ENCODE peak calls at places on chromosomes 1 and 21, in nine cellular contexts. P is fibroblast of lung, R is astrocyte, W is OCI-LY7, K is GM23338, N is IMR-90, G is HepG2, Z is PC-3, U is HCT116. H is an unnamed sample.

GRCh38 chr1:170556910-170557309 is 24.9 kb downstream of the GORAB start:
- DNase-seq in G (no peak), W (no peak), P (no peak), R (no peak), K (no peak), Z (no peak), U (no peak), N (peak), H (no peak)

GRCh38 chr1:19032701-19033515 is 76.4 kb upstream of the IFFO2 start:
- DNase-seq in U (no peak), K (no peak), W (no peak), Z (no peak), G (no peak), P (no peak), R (no peak), N (no peak), H (no peak)

GRCh38 chr1:209661081-209661480 is 8.9 kb upstream of the LAMB3 start:
- DNase-seq in G (no peak), Z (no peak), P (no peak), W (no peak), N (no peak), R (no peak), K (no peak), U (no peak), H (no peak)

GRCh38 chr1:108610073-108610472 is 50.2 kb downstream of the EEIG2 start:
- DNase-seq in Z (no peak), G (no peak), P (peak), R (peak), K (no peak), W (no peak), U (no peak), N (no peak), H (no peak)

GRCh38 chr21:33388188-33388587 is 15.0 kb upstream of the IFNGR2 start:
- DNase-seq in U (no peak), K (no peak), P (no peak), G (no peak), R (no peak), Z (no peak), W (no peak), N (no peak), H (no peak)

GRCh38 chr1:85297855-85298629 is 21.6 kb upstream of the BCL10 start:
- DNase-seq in W (no peak), P (peak), N (peak), G (peak), K (no peak), Z (peak), U (peak), R (peak), H (no peak)

GRCh38 chr1:18874600-18874999 is 15.1 kb upstream of the TAS1R2 start:
- DNase-seq in U (no peak), N (no peak), K (no peak), R (no peak), W (no peak), G (no peak), P (no peak), Z (no peak), H (no peak)

GRCh38 chr1:182622795-182623528 is 18.8 kb upstream of the RGS16 start:
- DNase-seq in R (no peak), P (no peak), W (peak), Z (no peak), K (no peak), N (no peak), G (no peak), U (no peak), H (no peak)

GRCh38 chr1:100145116-100145515 is 12.2 kb downstream of the TRMT13 start:
- DNase-seq in Z (no peak), G (no peak), R (no peak), K (no peak), N (peak), W (no peak), U (no peak), P (no peak), H (no peak)

GRCh38 chr21:23986214-23986613 is 1621.1 kb downstream of the MRPL39 start:
- DNase-seq in R (no peak), Z (no peak), K (no peak), N (no peak), U (no peak), W (no peak), P (no peak), G (no peak), H (no peak)

GRCh38 chr1:200081151-200081981 is 53.9 kb downstream of the NR5A2 start:
- DNase-seq in N (no peak), G (no peak), P (peak), Z (no peak), K (peak), R (peak), U (no peak), W (no peak), H (peak)

GRCh38 chr1:201042663-201043461 is 19.3 kb upstream of the KIF21B start:
- DNase-seq in N (peak), P (peak), R (peak), Z (peak), K (peak), G (peak), U (peak), W (peak), H (peak)

GRCh38 chr1:93673159-93673657 is 8.4 kb downstream of the BCAR3 start:
- DNase-seq in G (no peak), U (no peak), K (no peak), N (peak), R (no peak), W (no peak), P (no peak), Z (peak), H (no peak)

GRCh38 chr1:242738702-242739225 is 214.3 kb upstream of the PLD5 start:
- DNase-seq in R (no peak), W (no peak), N (no peak), U (no peak), K (no peak), G (no peak), P (no peak), Z (no peak), H (no peak)

GRCh38 chr1:101240041-101240430 is 3.2 kb downstream of the S1PR1 start:
- DNase-seq in N (no peak), U (no peak), P (no peak), R (no peak), K (no peak), G (no peak), W (no peak), Z (no peak), H (no peak)

GRCh38 chr1:108646661-108647269 is 14.1 kb downstream of the HENMT1 start:
- DNase-seq in R (peak), W (peak), P (peak), Z (peak), K (no peak), N (peak), G (peak), U (no peak), H (no peak)

GRCh38 chr1:79235221-79236002 is 228.9 kb upstream of the ADGRL4 start:
- DNase-seq in P (peak), K (peak), W (no peak), Z (peak), N (no peak), G (no peak), R (peak), U (no peak), H (peak)

GRCh38 chr1:167344112-167344511 is 123.4 kb downstream of the POU2F1 start:
- DNase-seq in Z (no peak), W (no peak), K (no peak), U (no peak), P (peak), G (no peak), R (peak), N (peak), H (no peak)

GRCh38 chr1:203173566-203173965 is 2.1 kb downstream of the MYBPH start:
- DNase-seq in P (no peak), W (peak), N (no peak), U (no peak), K (no peak), Z (no peak), R (no peak), G (no peak), H (no peak)

GRCh38 chr1:153122831-153123421 is 9.6 kb upstream of the SPRR2F start:
- DNase-seq in W (no peak), P (no peak), K (peak), N (no peak), G (no peak), Z (peak), U (peak), R (no peak), H (peak)

DNA sequence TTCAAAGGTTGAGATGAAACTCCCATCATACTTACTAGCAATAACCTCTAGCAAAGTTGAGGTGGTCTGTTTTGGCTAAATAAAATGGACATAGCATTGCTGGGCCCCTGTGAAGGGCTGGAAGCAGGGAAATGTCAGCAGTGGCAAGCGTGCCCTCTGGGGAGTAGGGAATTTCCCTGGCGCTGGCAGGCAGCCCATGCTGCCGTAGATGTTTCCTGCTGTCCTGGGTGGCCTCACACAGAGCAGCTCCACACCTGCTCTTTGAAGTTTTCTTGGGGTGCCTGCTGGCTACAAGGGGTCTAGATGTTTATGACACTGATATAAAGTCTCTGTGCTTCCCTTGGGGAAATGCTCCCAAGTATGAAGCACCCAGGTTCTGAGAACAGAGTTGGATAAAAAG is 30.2 kb downstream of the ADARB1 start:
- DNase-seq in N (no peak), W (no peak), Z (peak), G (no peak), P (no peak), K (no peak), R (no peak), U (no peak), H (no peak)
- H3K4me2 ChIP-seq in N (no peak), W (peak), Z (peak), G (no peak), P (no peak), K (no peak), R (no peak), U (peak), H (no peak)

GRCh38 chr21:14376854-14377253 is 6.1 kb downstream of the HSPA13 start:
- DNase-seq in K (peak), W (peak), G (no peak), N (no peak), R (no peak), U (no peak), Z (peak), P (no peak), H (no peak)
- TF ChIP-seq CTCF in K (peak), W (peak), G (no peak), N (no peak), R (no peak), U (no peak), Z (peak), P (no peak), H (peak)

GRCh38 chr1:43803105-43803504 is 95.8 kb downstream of the ST3GAL3 start:
- DNase-seq in K (no peak), G (no peak), N (no peak), R (no peak), U (no peak), P (no peak), W (no peak), Z (no peak), H (no peak)
- H3K4me2 ChIP-seq in K (no peak), G (no peak), N (no peak), R (no peak), U (no peak), P (no peak), W (no peak), Z (no peak), H (no peak)

GRCh38 chr1:27111771-27112573 is 43.0 kb downstream of the SLC9A1 start:
- DNase-seq in W (peak), G (peak), N (peak), R (peak), P (peak), Z (peak), U (peak), K (no peak), H (no peak)
- TF ChIP-seq CTCF in W (peak), G (peak), N (peak), R (peak), P (no peak), Z (peak), U (peak), K (peak), H (no peak)

GRCh38 chr1:159005676-159006075 is 4.0 kb upstream of the IFI16 start:
- DNase-seq in W (peak), G (no peak), U (no peak), R (peak), K (peak), Z (no peak), P (peak), N (no peak), H (peak)
- H3K4me2 ChIP-seq in W (peak), G (no peak), U (no peak), R (no peak), K (peak), Z (no peak), P (no peak), N (no peak), H (peak)

DNA sequence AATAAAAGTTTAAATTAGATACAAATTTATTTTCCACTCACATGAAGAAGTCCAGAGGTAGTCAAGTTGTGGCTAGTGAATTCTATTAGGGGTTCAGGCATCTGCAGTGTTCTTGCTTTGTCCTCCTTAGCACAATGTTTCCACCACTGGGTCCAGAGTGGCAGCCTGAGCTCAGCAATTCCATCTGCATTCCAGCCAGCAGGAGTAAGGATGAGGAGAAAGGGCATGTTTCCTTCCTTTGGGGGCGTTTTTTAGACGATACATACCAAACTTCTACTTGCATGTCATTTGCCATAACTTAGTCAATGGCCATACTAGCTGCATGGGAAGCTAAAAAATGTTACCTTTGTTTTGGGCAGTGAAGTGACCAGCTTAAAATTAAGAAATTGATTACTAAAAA is 98.5 kb upstream of the VANGL1 start:
- DNase-seq in U (no peak), K (peak), P (no peak), W (no peak), N (no peak), G (no peak), R (no peak), Z (no peak), H (no peak)
- TF ChIP-seq CTCF in U (no peak), K (no peak), P (no peak), W (no peak), N (no peak), G (no peak), R (no peak), Z (no peak), H (no peak)

DNA sequence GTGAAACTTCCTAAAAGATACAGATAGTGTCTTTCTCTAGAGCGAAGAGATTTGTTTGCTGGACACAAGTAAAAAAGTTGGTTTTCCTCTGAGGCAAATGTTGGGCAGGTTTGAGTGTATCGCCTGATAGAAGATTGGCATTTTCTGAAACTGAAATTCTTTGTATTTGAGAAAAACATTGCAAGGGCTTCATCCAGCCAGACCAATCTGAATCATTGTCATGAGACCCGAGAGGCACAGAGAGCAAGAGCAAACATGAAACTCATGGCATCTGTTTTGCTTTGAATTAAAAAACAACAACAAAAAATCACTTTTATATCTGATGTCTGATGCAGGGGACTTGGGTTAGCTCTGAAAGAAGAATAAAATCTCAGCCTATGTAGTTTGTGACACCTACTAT is 379.3 kb upstream of the NCAM2 start:
- DNase-seq in N (no peak), P (no peak), K (no peak), R (no peak), Z (no peak), U (no peak), G (no peak), W (no peak), H (no peak)
- H3K4me2 ChIP-seq in N (no peak), P (no peak), K (no peak), R (no peak), Z (no peak), U (no peak), G (no peak), W (no peak), H (no peak)

DNA sequence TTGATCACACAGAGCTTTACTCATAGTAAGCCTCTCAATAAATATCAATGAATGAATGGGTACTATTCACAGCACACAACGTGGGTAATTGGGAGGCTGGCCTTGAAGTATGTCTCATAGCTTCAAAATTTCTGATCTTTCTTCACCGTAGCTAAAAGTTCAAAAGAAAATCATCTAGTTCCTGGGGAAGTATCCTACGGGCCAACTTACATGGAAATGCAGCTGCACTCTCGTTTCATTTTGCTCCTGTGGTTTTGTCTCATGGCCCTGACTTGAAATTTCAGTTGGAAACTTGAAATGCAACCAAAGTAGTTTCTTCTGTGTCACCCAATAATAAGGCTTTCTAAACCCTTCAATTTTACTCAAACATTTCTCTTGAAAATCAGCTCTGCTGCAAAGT is 76.1 kb upstream of the CNIH3 start:
- DNase-seq in U (no peak), K (no peak), Z (no peak), W (no peak), G (no peak), R (peak), N (peak), P (peak), H (no peak)
- TF ChIP-seq CTCF in U (no peak), K (no peak), Z (no peak), W (no peak), G (no peak), R (no peak), N (no peak), P (no peak), H (no peak)

GRCh38 chr1:70204139-70204538 is 1.2 kb downstream of the LRRC40 start:
- DNase-seq in N (no peak), R (no peak), P (no peak), G (no peak), K (no peak), Z (no peak), W (no peak), U (no peak), H (no peak)
- H3K4me2 ChIP-seq in N (peak), R (peak), P (peak), G (peak), K (peak), Z (peak), W (peak), U (peak), H (peak)